ENCODE peak calls at places on chromosomes 6 and 20, in four cellular contexts. M is cardiac muscle cell, X is fibroblast of lung, K is astrocyte of the cerebellum. C is an unnamed sample.

GRCh38 chr20:61566691-61567090 is 314.6 kb downstream of the CDH4 start:
- DNase-seq in X (no peak), K (no peak), M (no peak), C (no peak)

GRCh38 chr6:142669701-142670351 is 275.1 kb downstream of the HIVEP2 start:
- DNase-seq in K (no peak), X (no peak), M (no peak), C (no peak)

GRCh38 chr20:57851025-57851682 is 141.3 kb upstream of the PMEPA1 start:
- DNase-seq in K (no peak), M (no peak), X (no peak), C (no peak)

GRCh38 chr6:168150551-168151444 is 71.8 kb upstream of the FRMD1 start:
- DNase-seq in M (peak), K (no peak), X (no peak), C (peak)

GRCh38 chr20:46139908-46140482 is 21.9 kb downstream of the CD40 start:
- DNase-seq in X (no peak), K (no peak), M (no peak), C (no peak)

GRCh38 chr20:57473246-57474042 is 51.5 kb downstream of the CTCFL start:
- DNase-seq in X (peak), K (peak), M (peak), C (peak)

GRCh38 chr20:25018425-25018824 is 25.9 kb upstream of the APMAP start:
- DNase-seq in K (no peak), X (no peak), M (no peak), C (no peak)

GRCh38 chr6:164108092-164108491 is 693.6 kb downstream of the QKI start:
- DNase-seq in M (no peak), K (no peak), X (peak), C (no peak)

GRCh38 chr6:134739299-134740090 is 210.4 kb downstream of the ALDH8A1 start:
- DNase-seq in K (no peak), M (peak), X (peak), C (peak)

GRCh38 chr6:6556738-6557503 is 31.6 kb upstream of the LY86 start:
- DNase-seq in X (no peak), M (peak), K (no peak), C (peak)

GRCh38 chr20:4511776-4512175 is 209.9 kb upstream of the PRND start:
- DNase-seq in X (no peak), M (no peak), K (no peak), C (no peak)

GRCh38 chr20:11432407-11432806 is 485.3 kb upstream of the BTBD3 start:
- DNase-seq in X (peak), K (peak), M (peak), C (peak)

GRCh38 chr20:17843246-17844132 is 125.1 kb downstream of the SNX5 start:
- DNase-seq in K (peak), X (peak), M (peak), C (peak)

GRCh38 chr20:25296094-25297093 is 48.5 kb downstream of the PYGB start:
- DNase-seq in X (no peak), K (no peak), M (peak), C (peak)

GRCh38 chr6:113271437-113271836 is 585.7 kb upstream of the MARCKS start:
- DNase-seq in M (peak), X (no peak), K (no peak), C (peak)

GRCh38 chr20:50380697-50381040 is 129.5 kb upstream of the PTPN1 start:
- DNase-seq in K (no peak), X (peak), M (peak), C (peak)

GRCh38 chr6:150770631-150771030 is 94.9 kb upstream of the MTHFD1L start:
- DNase-seq in X (peak), M (peak), K (no peak), C (no peak)

GRCh38 chr6:112503210-112503609 is 156.1 kb downstream of the RFPL4B start:
- DNase-seq in M (no peak), K (peak), X (peak), C (no peak)

DNA sequence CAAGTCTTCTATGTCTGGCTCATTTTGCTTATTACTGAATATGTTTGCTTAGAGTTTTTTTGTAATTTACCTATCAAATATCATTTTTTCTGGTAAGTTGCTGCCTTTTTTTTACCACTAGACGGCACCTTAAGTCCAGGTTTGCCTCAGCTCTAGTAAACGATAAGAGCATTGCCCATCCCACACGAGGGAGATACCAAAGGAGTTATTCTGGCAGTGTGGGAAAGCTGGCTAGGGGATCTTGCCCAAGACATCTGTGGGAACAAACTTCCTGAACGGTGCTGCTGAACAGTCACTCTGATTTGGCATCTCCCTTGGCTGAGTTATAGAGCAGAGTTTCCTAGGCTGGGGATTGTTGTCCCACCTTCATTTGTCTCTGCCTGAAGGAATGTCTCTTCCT is 306.4 kb downstream of the COL12A1 start:
- DNase-seq in M (peak), K (no peak), X (peak), C (peak)
- TF ChIP-seq CTCF in M (peak), K (peak), X (no peak), C (peak)

DNA sequence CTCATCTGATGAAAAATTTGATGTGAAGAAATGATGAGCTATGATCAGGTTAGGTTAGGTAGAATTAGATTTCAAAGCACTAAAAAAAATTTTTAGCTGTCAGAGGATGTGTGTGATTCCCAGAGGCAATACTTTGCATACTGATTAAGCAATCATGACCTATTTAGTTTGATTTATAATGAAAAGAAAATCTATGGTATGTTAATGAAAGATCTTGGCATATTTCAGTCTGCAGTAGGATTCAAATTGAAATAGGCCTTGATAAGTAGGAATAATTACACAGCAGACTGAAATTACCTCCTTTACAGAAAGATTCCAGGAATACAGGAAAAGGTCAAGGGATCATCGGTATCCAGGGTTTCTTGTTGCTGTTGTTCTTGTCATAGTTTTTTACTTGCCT is 69.3 kb downstream of the HDDC2 start:
- DNase-seq in M (peak), X (peak), K (no peak), C (peak)
- H3K4me3 ChIP-seq in M (no peak), X (no peak), K (no peak), C (no peak)

GRCh38 chr6:75094614-75095321 is 111.1 kb downstream of the COL12A1 start:
- DNase-seq in X (peak), M (peak), K (peak), C (peak)
- TF ChIP-seq CTCF in X (peak), M (peak), K (peak), C (no peak)

GRCh38 chr6:84763397-84764331 is 734 bp downstream of the TBX18 start:
- DNase-seq in X (peak), M (peak), K (no peak), C (peak)
- H3K4me3 ChIP-seq in X (peak), M (peak), K (peak), C (peak)

DNA sequence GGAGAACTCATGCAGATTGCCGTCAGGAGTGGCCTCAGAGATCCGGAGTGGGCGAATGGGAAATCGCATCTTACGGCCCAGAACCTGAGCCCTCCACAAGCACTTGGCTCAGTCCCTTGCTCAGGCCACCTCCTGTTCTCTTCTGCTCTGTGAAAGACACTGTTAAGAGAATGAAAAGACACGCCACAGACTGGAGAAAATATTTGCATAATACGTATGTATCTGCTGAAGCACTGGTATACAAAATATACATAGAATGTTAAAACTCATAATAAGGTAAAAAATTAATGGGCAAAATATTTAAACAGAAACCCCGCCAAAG is 838 bp upstream of the POM121L2 start:
- DNase-seq in K (no peak), X (no peak), M (no peak), C (no peak)
- TF ChIP-seq CTCF in K (no peak), X (no peak), M (no peak), C (no peak)

DNA sequence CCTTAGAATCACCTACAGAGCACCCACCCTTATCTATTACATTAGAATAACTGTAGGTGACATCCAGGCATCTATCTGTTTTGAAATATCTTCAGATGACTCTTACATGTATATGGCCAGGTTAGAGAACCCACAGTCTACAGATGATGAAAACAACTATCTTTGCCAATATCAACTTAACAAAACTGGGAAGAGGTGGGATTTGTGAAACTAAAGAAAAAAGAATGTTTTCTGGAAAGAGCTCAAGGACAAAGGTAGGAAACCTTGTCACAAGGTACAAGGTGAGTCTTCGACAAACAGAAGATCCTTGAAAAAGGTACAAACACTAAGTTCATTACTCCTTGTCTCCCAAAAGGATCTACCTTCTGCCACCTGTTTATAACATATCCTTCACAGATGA is 47.0 kb upstream of the DST start:
- DNase-seq in M (no peak), K (no peak), X (no peak), C (no peak)
- H3K4me3 ChIP-seq in M (no peak), K (no peak), X (peak), C (no peak)

DNA sequence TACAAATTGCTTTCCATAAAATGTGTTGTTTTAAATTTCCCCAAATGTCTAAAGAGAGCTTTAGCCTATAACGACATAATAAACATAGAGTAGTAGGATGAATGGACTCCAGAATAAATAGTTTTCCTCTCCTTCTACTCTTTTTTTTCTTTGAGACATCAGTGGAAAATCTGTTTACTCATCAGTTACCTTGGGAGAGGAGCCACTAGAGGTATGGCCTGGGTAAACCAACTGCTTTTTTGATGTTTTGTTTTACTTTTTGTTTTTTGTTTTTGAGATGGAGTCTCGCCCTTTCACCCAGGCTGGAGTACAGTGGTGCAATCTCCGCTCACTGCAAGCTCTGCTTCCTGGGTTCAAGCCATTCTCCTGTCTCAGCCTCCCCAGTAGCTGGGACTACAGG is 8.3 kb upstream of the TGM3 start:
- DNase-seq in K (no peak), M (no peak), X (no peak), C (no peak)
- TF ChIP-seq CTCF in K (no peak), M (no peak), X (no peak), C (no peak)

GRCh38 chr6:19415605-19416326 is 421.4 kb upstream of the ID4 start:
- DNase-seq in X (peak), M (peak), K (no peak), C (peak)
- H3K4me3 ChIP-seq in X (no peak), M (no peak), K (no peak), C (no peak)

C was measured in cardiac fibroblast.